ENCODE peak calls at places on chromosome X, in seven cellular contexts. W is breast epithelium, I is stomach, J is HCT116, X is upper lobe of left lung, D is sigmoid colon, N is H1. M is an unnamed sample.
A peak's percentile ranks its signal among the peaks of the same experiment; 100 is the strongest.

GRCh38 chrX:126376465-126376864 is 176.1 kb downstream of the DCAF12L1 start:
- DNase-seq in I (no peak), D (no peak), X (no peak), J (no peak), W (no peak), N (no peak), M (no peak)

GRCh38 chrX:981791-982626 is 230.4 kb downstream of the CRLF2 start:
- DNase-seq in N (peak; percentile 56), X (no peak), I (no peak), W (no peak), D (no peak), J (no peak), M (no peak)

GRCh38 chrX:54090880-54091279 is 46.6 kb upstream of the PHF8 start:
- DNase-seq in W (no peak), J (no peak), D (no peak), X (no peak), I (no peak), N (no peak), M (no peak)

GRCh38 chrX:87961471-87961870 is 443.9 kb downstream of the KLHL4 start:
- DNase-seq in I (no peak), D (no peak), J (no peak), X (no peak), W (no peak), N (no peak), M (no peak)

GRCh38 chrX:131262738-131263679 is 26.1 kb downstream of the IGSF1 start:
- DNase-seq in I (no peak), W (no peak), X (no peak), J (peak; percentile 16), D (no peak), N (no peak), M (no peak)

GRCh38 chrX:103475381-103475780 is 43.9 kb downstream of the RAB40A start:
- DNase-seq in N (no peak), X (no peak), I (no peak), D (no peak), W (no peak), J (no peak), M (no peak)

GRCh38 chrX:14013074-14013473 is 16.6 kb downstream of the GEMIN8 start:
- DNase-seq in J (no peak), N (no peak), I (no peak), W (no peak), X (no peak), D (no peak), M (no peak)

GRCh38 chrX:64427281-64427680 is 32.0 kb upstream of the MTMR8 start:
- DNase-seq in X (no peak), D (no peak), N (no peak), J (no peak), I (no peak), W (no peak), M (no peak)

GRCh38 chrX:114582698-114583395 is 1.0 kb upstream of the HTR2C start:
- DNase-seq in J (no peak), I (no peak), N (no peak), D (no peak), W (no peak), X (no peak), M (no peak)

GRCh38 chrX:50680990-50681389 is 133.0 kb downstream of the SHROOM4 start:
- DNase-seq in J (no peak), N (no peak), I (no peak), X (no peak), D (no peak), W (no peak), M (no peak)

GRCh38 chrX:38163193-38163592 is 57.5 kb downstream of the SRPX start:
- DNase-seq in X (no peak), I (no peak), W (no peak), D (no peak), N (no peak), J (no peak), M (no peak)

GRCh38 chrX:134236690-134237362 is at the start of gene CCDC160:
- DNase-seq in N (peak; percentile 19), J (peak; percentile 2), I (peak; percentile 73), D (peak; percentile 64), X (peak; percentile 44), W (peak; percentile 50), M (peak; percentile 51)

GRCh38 chrX:68878977-68879376 is 50.2 kb downstream of the EFNB1 start:
- DNase-seq in W (no peak), D (no peak), X (no peak), J (no peak), I (no peak), N (no peak), M (peak; percentile 25)

GRCh38 chrX:44093431-44093830 is 120.2 kb upstream of the NDP start:
- DNase-seq in X (no peak), I (no peak), W (no peak), D (no peak), N (no peak), J (no peak), M (no peak)

GRCh38 chrX:135384161-135384836 is 37.4 kb upstream of the SMIM10L2A start:
- DNase-seq in W (no peak), J (no peak), N (no peak), D (no peak), X (no peak), I (no peak), M (no peak)

GRCh38 chrX:125998432-125998831 is 167.7 kb downstream of the DCAF12L2 start:
- DNase-seq in N (no peak), I (no peak), W (no peak), X (no peak), D (no peak), J (no peak), M (no peak)

GRCh38 chrX:130260316-130260715 is 8.4 kb downstream of the ZNF280C start:
- DNase-seq in X (no peak), J (peak; percentile 4), I (no peak), N (no peak), D (no peak), W (no peak), M (no peak)

GRCh38 chrX:129679856-129680255 is 25.1 kb upstream of the APLN start:
- DNase-seq in I (no peak), X (no peak), D (no peak), N (no peak), J (no peak), W (no peak), M (peak; percentile 26)

GRCh38 chrX:124836786-124837185 is 482.9 kb upstream of the TEX13C start:
- DNase-seq in W (no peak), D (no peak), I (no peak), N (no peak), X (no peak), J (no peak), M (no peak)

GRCh38 chrX:97597954-97598353 is 714.2 kb downstream of the RPA4 start:
- DNase-seq in D (no peak), N (peak; percentile 19), I (no peak), X (no peak), J (no peak), W (no peak), M (no peak)

GRCh38 chrX:103446665-103447302 is 70.4 kb downstream of the BEX3 start:
- DNase-seq in J (no peak), D (no peak), W (no peak), N (no peak), I (no peak), X (no peak), M (peak; percentile 4)

GRCh38 chrX:101079223-101079622 is 544 bp downstream of the TMEM35A start:
- DNase-seq in D (no peak), W (no peak), X (no peak), J (no peak), I (no peak), N (no peak), M (no peak)

GRCh38 chrX:100695302-100695701 is 36.6 kb downstream of the SYTL4 start:
- DNase-seq in J (no peak), N (no peak), X (no peak), W (no peak), D (no peak), I (no peak), M (no peak)

GRCh38 chrX:58051346-58051745 is 141.1 kb upstream of the ZXDA start:
- DNase-seq in J (no peak), X (no peak), D (no peak), W (no peak), N (no peak), I (no peak), M (no peak)
- H3K9me3 ChIP-seq in J (no peaks in the 10 kb centered on the region), X (no peaks in the 10 kb centered on the region), D (no peaks in the 10 kb centered on the region), W (peaks cover 21% of the 10 kb centered on the region), N (peaks cover 19% of the 10 kb centered on the region), I (peaks cover 21% of the 10 kb centered on the region), M (no peaks in the 10 kb centered on the region)

DNA sequence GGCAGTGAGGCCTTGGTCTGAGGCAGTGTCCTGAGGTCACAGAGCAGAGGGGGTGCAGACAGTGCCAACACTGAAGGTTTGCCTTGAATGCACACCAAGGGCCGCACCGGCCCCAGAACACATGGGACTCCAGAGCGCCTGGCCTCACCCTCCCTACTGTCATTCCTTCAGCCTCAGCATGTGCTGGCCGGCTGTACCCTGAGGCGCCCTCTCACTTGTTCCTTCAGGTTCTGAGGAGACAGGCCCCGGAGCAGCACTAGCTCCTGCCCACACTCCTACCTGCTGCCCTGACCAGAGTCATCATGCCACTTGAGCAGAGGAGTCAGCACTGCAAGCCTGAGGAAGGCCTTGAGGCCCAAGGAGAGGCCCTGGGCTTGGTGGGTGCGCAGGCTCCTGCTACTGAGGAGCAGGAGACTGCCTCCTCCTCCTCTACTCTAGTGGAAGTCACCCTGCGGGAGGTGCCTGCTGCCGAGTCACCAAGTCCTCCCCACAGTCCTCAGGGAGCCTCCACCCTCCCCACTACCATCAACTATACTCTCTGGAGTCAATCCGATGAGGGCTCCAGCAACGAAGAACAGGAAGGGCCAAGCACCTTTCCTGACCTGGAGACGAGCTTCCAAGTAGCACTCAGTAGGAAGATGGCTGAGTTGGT is 2.4 kb downstream of the MAGEA12 start:
- DNase-seq in N (no peak), I (no peak), D (no peak), X (no peak), J (no peak), W (no peak), M (no peak)
- TF ChIP-seq POLR2AphosphoS5 in N (no peak), I (no peak), D (no peak), X (no peak), J (no peak), W (no peak), M (no peak)

GRCh38 chrX:42951747-42952146 is 173.8 kb upstream of the PPP1R2C start:
- DNase-seq in I (no peak), D (no peak), X (no peak), W (no peak), J (no peak), N (no peak), M (no peak)
- H3K9me3 ChIP-seq in I (no peaks in the 10 kb centered on the region), D (no peaks in the 10 kb centered on the region), X (no peaks in the 10 kb centered on the region), W (no peaks in the 10 kb centered on the region), J (no peaks in the 10 kb centered on the region), N (no peaks in the 10 kb centered on the region), M (no peaks in the 10 kb centered on the region)

GRCh38 chrX:48676106-48676892 is 7.3 kb upstream of the WAS start:
- DNase-seq in W (peak; percentile 84), D (peak; percentile 95), X (peak; percentile 90), I (peak; percentile 91), J (peak; percentile 53), N (peak; percentile 76), M (peak; percentile 80)
- TF ChIP-seq POLR2AphosphoS5 in W (peak; percentile 36), D (peak; percentile 91), X (peak; percentile 61), I (peak; percentile 68), J (peak; percentile 82), N (peak; percentile 53), M (peak; percentile 75)

GRCh38 chrX:65900850-65901844 is 138.7 kb downstream of the VSIG4 start:
- DNase-seq in N (no peak), X (no peak), W (no peak), I (no peak), D (no peak), J (no peak), M (no peak)
- H3K9me3 ChIP-seq in N (peaks cover 3% of the 10 kb centered on the region), X (no peaks in the 10 kb centered on the region), W (no peaks in the 10 kb centered on the region), I (no peaks in the 10 kb centered on the region), D (no peaks in the 10 kb centered on the region), J (no peaks in the 10 kb centered on the region), M (no peaks in the 10 kb centered on the region)

GRCh38 chrX:9576059-9576458 is 111.2 kb downstream of the TBL1X start:
- DNase-seq in D (no peak), N (no peak), X (no peak), I (no peak), W (no peak), J (no peak), M (no peak)
- TF ChIP-seq POLR2AphosphoS5 in D (no peak), N (no peak), X (no peak), I (no peak), W (no peak), J (no peak), M (no peak)